ENCODE peak calls at places on chromosomes 5 and 9, in six cellular contexts. Q is Peyer's patch, T is stomach, V is A549, F is right lobe of liver, H is ovary. C is an unnamed sample.
A peak's percentile ranks its signal among the peaks of the same experiment; 100 is the strongest.

GRCh38 chr5:151060742-151061141 is 20.1 kb downstream of the TNIP1 start:
- DNase-seq in T (no peak), H (no peak), Q (no peak), V (no peak), F (no peak), C (no peak)

GRCh38 chr5:6829150-6829784 is 116.0 kb downstream of the TENT4A start:
- DNase-seq in Q (no peak), V (no peak), H (no peak), T (no peak), F (no peak), C (no peak)

GRCh38 chr5:58898538-58898937 is 315.7 kb downstream of the RAB3C start:
- DNase-seq in T (no peak), H (no peak), Q (no peak), V (peak; percentile 55), F (no peak), C (no peak)

GRCh38 chr5:67380431-67380830 is 183.8 kb upstream of the CD180 start:
- DNase-seq in T (no peak), Q (no peak), H (no peak), V (no peak), F (no peak), C (no peak)

GRCh38 chr5:180784497-180785097 is 18.0 kb downstream of the MGAT1 start:
- DNase-seq in Q (peak; percentile 91), F (peak; percentile 78), V (peak; percentile 85), H (peak; percentile 90), T (peak; percentile 80), C (peak; percentile 89)

GRCh38 chr5:1746371-1747078 is 53.1 kb downstream of the MRPL36 start:
- DNase-seq in V (no peak), F (peak; percentile 14), Q (peak; percentile 34), H (peak; percentile 11), T (no peak), C (peak; percentile 53)

GRCh38 chr5:85716344-85717202 is 901.2 kb upstream of the COX7C start:
- DNase-seq in F (no peak), H (no peak), V (no peak), T (no peak), Q (no peak), C (no peak)

GRCh38 chr5:96835727-96836126 is 28.0 kb upstream of the ERAP1 start:
- DNase-seq in V (no peak), F (no peak), H (no peak), Q (no peak), T (no peak), C (no peak)

GRCh38 chr9:9387511-9388115 is 1225.2 kb downstream of the PTPRD start:
- DNase-seq in H (no peak), V (no peak), Q (no peak), T (no peak), F (no peak), C (no peak)

GRCh38 chr5:60961685-60962084 is 16.7 kb downstream of the NDUFAF2 start:
- DNase-seq in T (no peak), V (peak; percentile 10), F (no peak), Q (no peak), H (no peak), C (no peak)

GRCh38 chr9:36716496-36716895 is 143.8 kb downstream of the MELK start:
- DNase-seq in Q (no peak), F (no peak), T (no peak), V (no peak), H (no peak), C (no peak)

GRCh38 chr5:26948921-26949320 is 89.5 kb downstream of the CDH9 start:
- DNase-seq in Q (no peak), V (no peak), H (no peak), T (no peak), F (no peak), C (no peak)

GRCh38 chr9:133470427-133470924 is 8.4 kb downstream of the SLC2A6 start:
- DNase-seq in Q (no peak), T (no peak), H (no peak), F (no peak), V (no peak), C (no peak)

GRCh38 chr5:100787648-100788047 is 115.4 kb downstream of the ST8SIA4 start:
- DNase-seq in F (no peak), V (no peak), H (no peak), Q (no peak), T (no peak), C (no peak)

GRCh38 chr9:94553029-94553938 is 1.6 kb upstream of the PCAT7 start:
- DNase-seq in T (peak; percentile 76), F (peak; percentile 80), V (peak; percentile 41), Q (peak; percentile 77), H (no peak), C (no peak)

GRCh38 chr9:86946712-86947145 is 577 bp downstream of the GAS1 start:
- DNase-seq in V (peak; percentile 53), T (peak; percentile 36), F (peak; percentile 42), H (peak; percentile 55), Q (peak; percentile 58), C (peak; percentile 85)
- H3K27ac ChIP-seq in V (no peak overlapping the region), T (peak overlapping the region; percentile 92), F (peak overlapping the region; percentile 67), H (peak overlapping the region; percentile 79), Q (peak overlapping the region; percentile 59), C (peak overlapping the region; percentile 93)

DNA sequence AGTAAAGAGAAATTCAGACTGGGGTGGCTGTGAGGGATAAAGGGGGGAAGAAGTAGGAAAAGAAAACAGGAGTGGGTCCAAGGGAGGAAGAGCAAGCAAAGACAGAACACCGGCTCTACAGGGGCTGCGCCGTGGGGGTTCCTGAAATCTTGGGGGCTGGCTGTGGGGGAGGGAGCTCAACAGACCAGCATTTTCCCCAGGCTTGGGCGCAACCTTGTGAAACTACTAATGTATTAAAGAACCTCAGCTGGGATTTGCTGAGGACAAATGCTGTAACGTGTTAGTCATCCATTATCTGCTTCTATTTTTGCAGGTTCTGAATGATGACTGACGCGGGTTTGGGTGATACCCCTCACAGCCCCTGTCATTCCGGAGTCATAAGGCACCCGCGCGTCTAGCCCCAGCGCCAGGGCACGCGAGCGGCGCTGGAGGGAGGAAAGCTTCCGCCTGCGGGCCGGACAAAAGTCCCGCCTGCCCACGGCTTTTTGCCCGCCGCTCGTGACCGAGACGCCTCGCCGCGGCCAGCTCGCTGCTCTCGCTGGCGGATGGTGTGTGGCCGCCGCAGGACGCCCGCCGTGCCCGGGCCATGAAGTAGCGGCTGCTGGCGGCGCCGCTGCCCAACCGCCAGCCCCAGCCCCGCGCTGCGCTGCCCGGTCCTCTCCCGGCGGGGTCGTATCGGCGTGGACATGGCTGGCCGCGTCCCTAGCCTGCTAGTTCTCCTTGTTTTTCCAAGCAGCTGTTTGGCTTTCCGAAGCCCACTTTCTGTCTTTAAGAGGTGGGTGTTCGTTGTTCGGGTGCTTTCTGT is 110.6 kb downstream of the PAM start:
- DNase-seq in V (peak; percentile 34), Q (peak; percentile 63), F (peak; percentile 74), H (peak; percentile 72), T (peak; percentile 67), C (peak; percentile 81)
- TF ChIP-seq POLR2A in V (no peak), Q (no peak), F (no peak), H (no peak), T (no peak), C (no peak)

GRCh38 chr5:112346411-112347044 is 72.5 kb downstream of the EPB41L4A start:
- DNase-seq in T (no peak), F (no peak), H (no peak), V (no peak), Q (no peak), C (no peak)

GRCh38 chr5:112338681-112339337 is 80.3 kb downstream of the EPB41L4A start:
- DNase-seq in F (no peak), Q (no peak), V (peak; percentile 51), H (no peak), T (no peak), C (no peak)

GRCh38 chr5:112339761-112340160 is 79.3 kb downstream of the EPB41L4A start:
- DNase-seq in V (no peak), Q (no peak), T (no peak), H (no peak), F (no peak), C (no peak)

GRCh38 chr5:112344540-112344939 is 74.5 kb downstream of the EPB41L4A start:
- DNase-seq in F (no peak), T (no peak), Q (no peak), H (no peak), V (no peak), C (no peak)

GRCh38 chr5:112342364-112342763 is 76.7 kb downstream of the EPB41L4A start:
- DNase-seq in T (no peak), V (no peak), H (no peak), F (no peak), Q (no peak), C (no peak)
- H3K4me1 ChIP-seq in T (peaks cover 20% of the 10 kb centered on the region), V (peaks cover 16% of the 10 kb centered on the region), H (no peaks in the 10 kb centered on the region), F (no peaks in the 10 kb centered on the region), Q (no peaks in the 10 kb centered on the region), C (peaks cover 10% of the 10 kb centered on the region)

GRCh38 chr5:395156-395920 is 47.6 kb upstream of the EXOC3 start:
- DNase-seq in V (no peak), F (no peak), Q (peak; percentile 42), H (peak; percentile 7), T (peak; percentile 23), C (peak; percentile 57)
- H3K27ac ChIP-seq in V (no peak overlapping the region), F (no peak overlapping the region), Q (peak overlapping the region; percentile 35), H (no peak overlapping the region), T (no peak overlapping the region), C (no peak overlapping the region)

C was measured in sigmoid colon.